ENCODE peak calls at places on chromosomes 6 and 20, in seven cellular contexts. D is AG09309, C is glutamatergic neuron, H is GM10248, I is prostate gland, Z is PC-3, R is osteocyte. Q is an unnamed sample.

GRCh38 chr6:137892271-137892708 is 25.2 kb downstream of the TNFAIP3 start:
- DNase-seq in D (peak; percentile 73), C (no peak), H (no peak), I (no peak), Z (no peak), R (no peak), Q (no peak)

GRCh38 chr6:71490876-71491275 is 202.3 kb downstream of the OGFRL1 start:
- DNase-seq in D (no peak), C (no peak), H (no peak), I (no peak), Z (no peak), R (no peak), Q (no peak)

GRCh38 chr6:100335999-100336398 is 128.7 kb downstream of the SIM1 start:
- DNase-seq in D (no peak), C (no peak), H (no peak), I (no peak), Z (no peak), R (no peak), Q (no peak)

GRCh38 chr6:105890521-105891244 is 195.5 kb upstream of the PRDM1 start:
- DNase-seq in D (no peak), C (no peak), H (no peak), I (no peak), Z (peak; percentile 53), R (no peak), Q (no peak)

GRCh38 chr6:13383280-13384163 is 55.2 kb upstream of the TBC1D7 start:
- DNase-seq in D (no peak), C (no peak), H (peak; percentile 67), I (peak; percentile 46), Z (peak; percentile 23), R (no peak), Q (peak; percentile 41)

GRCh38 chr6:36556281-36556680 is 9.0 kb upstream of the STK38 start:
- DNase-seq in D (no peak), C (no peak), H (no peak), I (no peak), Z (no peak), R (no peak), Q (no peak)

GRCh38 chr6:144896876-144897275 is 611.7 kb downstream of the UTRN start:
- DNase-seq in D (no peak), C (no peak), H (no peak), I (no peak), Z (no peak), R (no peak), Q (no peak)

GRCh38 chr6:170305772-170306323 is 710 bp upstream of the FAM120B start:
- DNase-seq in D (no peak), C (no peak), H (no peak), I (no peak), Z (no peak), R (no peak), Q (no peak)

GRCh38 chr6:75493400-75494064 is at the start of gene FILIP1:
- DNase-seq in D (no peak), C (no peak), H (no peak), I (no peak), Z (no peak), R (no peak), Q (no peak)

GRCh38 chr6:2030682-2031244 is 214.6 kb downstream of the GMDS start:
- DNase-seq in D (no peak), C (no peak), H (no peak), I (no peak), Z (no peak), R (no peak), Q (no peak)

GRCh38 chr6:105949939-105950582 is 136.1 kb upstream of the PRDM1 start:
- DNase-seq in D (no peak), C (no peak), H (no peak), I (no peak), Z (no peak), R (no peak), Q (no peak)

GRCh38 chr6:122789078-122789861 is at the start of gene SMPDL3A:
- DNase-seq in D (peak; percentile 55), C (peak; percentile 89), H (peak; percentile 58), I (peak; percentile 64), Z (peak; percentile 72), R (peak; percentile 88), Q (peak; percentile 38)

GRCh38 chr20:38671701-38672292 is 52.5 kb upstream of the SLC32A1 start:
- DNase-seq in D (no peak), C (no peak), H (no peak), I (no peak), Z (no peak), R (no peak), Q (no peak)

GRCh38 chr20:51382986-51383821 is 159.3 kb downstream of the NFATC2 start:
- DNase-seq in D (no peak), C (peak; percentile 29), H (no peak), I (peak; percentile 96), Z (peak; percentile 95), R (no peak), Q (no peak)

GRCh38 chr20:51382111-51382985 is 160.2 kb downstream of the NFATC2 start:
- DNase-seq in D (no peak), C (no peak), H (no peak), I (no peak), Z (no peak), R (no peak), Q (no peak)

GRCh38 chr20:51379601-51380341 is 162.7 kb downstream of the NFATC2 start:
- DNase-seq in D (no peak), C (no peak), H (no peak), I (no peak), Z (peak; percentile 22), R (no peak), Q (no peak)

GRCh38 chr20:51380401-51381385 is 161.8 kb downstream of the NFATC2 start:
- DNase-seq in D (no peak), C (no peak), H (no peak), I (no peak), Z (no peak), R (no peak), Q (no peak)

DNA sequence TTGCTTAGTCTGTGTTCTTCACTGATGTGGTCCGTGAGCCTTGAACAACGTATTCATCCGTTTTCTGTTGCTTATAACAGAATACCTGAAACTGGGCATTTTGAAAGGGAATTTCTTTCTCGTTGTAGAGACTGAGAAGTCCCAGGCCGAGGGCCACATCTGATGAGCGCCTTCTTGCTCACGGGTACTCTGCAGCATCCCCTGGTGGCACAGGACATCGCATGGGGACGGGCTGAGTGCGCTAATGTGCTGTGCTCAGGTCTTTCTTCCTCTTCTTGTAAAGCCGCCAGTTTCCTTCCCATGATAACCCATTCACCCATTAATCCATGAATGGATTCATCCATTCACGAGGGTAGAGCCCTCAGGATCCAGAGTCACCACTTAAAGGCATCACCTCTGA is 161.0 kb downstream of the NFATC2 start:
- DNase-seq in D (no peak), C (no peak), H (no peak), I (no peak), Z (no peak), R (no peak), Q (no peak)
- TF ChIP-seq CTCF in D (no peak), C (no peak), H (no peak), I (no peak), Z (peak; percentile 43), R (no peak), Q (no peak)

GRCh38 chr6:53103993-53104675 is 38.9 kb downstream of the FBXO9 start:
- DNase-seq in D (no peak), C (no peak), H (no peak), I (no peak), Z (peak; percentile 58), R (no peak), Q (no peak)
- TF ChIP-seq CTCF in D (peak; percentile 33), C (no peak), H (peak; percentile 13), I (no peak), Z (peak; percentile 84), R (peak; percentile 42), Q (peak; percentile 24)

GRCh38 chr6:28107506-28107905 is 16.9 kb upstream of the ZSCAN16 start:
- DNase-seq in D (no peak), C (no peak), H (no peak), I (no peak), Z (no peak), R (no peak), Q (no peak)

GRCh38 chr6:28104392-28105250 is 19.8 kb upstream of the ZSCAN16 start:
- DNase-seq in D (peak; percentile 16), C (peak; percentile 82), H (peak; percentile 92), I (peak; percentile 75), Z (peak; percentile 81), R (peak; percentile 90), Q (peak; percentile 90)

DNA sequence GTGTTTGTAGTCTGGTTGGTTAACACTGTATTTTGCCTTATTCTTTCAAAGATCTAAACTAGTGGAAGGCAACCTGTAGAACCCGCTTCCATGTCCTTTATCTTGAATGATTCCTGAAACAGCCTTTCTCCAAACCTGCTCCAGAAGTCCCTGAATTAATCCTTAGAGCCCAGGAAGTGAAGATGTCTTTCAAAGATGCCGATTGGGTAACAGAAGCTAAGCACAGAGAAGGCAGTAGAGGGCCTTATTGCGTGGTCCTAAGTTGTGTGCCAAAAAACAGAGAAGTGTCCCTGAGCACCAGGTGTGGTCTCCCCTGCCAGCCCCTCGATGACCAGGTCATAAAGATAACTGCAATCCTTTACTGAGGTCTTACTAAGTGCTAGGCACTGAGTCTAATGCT is 19.1 kb upstream of the ZSCAN16 start:
- DNase-seq in D (no peak), C (no peak), H (peak; percentile 29), I (no peak), Z (peak; percentile 34), R (no peak), Q (no peak)
- TF ChIP-seq CTCF in D (no peak), C (no peak), H (peak; percentile 13), I (no peak), Z (no peak), R (no peak), Q (no peak)

GRCh38 chr6:21586760-21587181 is 6.8 kb upstream of the SOX4 start:
- DNase-seq in D (no peak), C (no peak), H (no peak), I (peak; percentile 38), Z (no peak), R (no peak), Q (peak; percentile 2)

GRCh38 chr6:21588812-21589811 is 4.4 kb upstream of the SOX4 start:
- DNase-seq in D (no peak), C (peak; percentile 97), H (peak; percentile 79), I (peak; percentile 85), Z (peak; percentile 87), R (peak; percentile 95), Q (peak; percentile 87)

GRCh38 chr6:21587925-21588811 is 5.4 kb upstream of the SOX4 start:
- DNase-seq in D (no peak), C (peak; percentile 84), H (peak; percentile 53), I (peak; percentile 61), Z (peak; percentile 54), R (no peak), Q (peak; percentile 50)

GRCh38 chr6:21586300-21586699 is 7.3 kb upstream of the SOX4 start:
- DNase-seq in D (no peak), C (no peak), H (no peak), I (no peak), Z (no peak), R (no peak), Q (no peak)

DNA sequence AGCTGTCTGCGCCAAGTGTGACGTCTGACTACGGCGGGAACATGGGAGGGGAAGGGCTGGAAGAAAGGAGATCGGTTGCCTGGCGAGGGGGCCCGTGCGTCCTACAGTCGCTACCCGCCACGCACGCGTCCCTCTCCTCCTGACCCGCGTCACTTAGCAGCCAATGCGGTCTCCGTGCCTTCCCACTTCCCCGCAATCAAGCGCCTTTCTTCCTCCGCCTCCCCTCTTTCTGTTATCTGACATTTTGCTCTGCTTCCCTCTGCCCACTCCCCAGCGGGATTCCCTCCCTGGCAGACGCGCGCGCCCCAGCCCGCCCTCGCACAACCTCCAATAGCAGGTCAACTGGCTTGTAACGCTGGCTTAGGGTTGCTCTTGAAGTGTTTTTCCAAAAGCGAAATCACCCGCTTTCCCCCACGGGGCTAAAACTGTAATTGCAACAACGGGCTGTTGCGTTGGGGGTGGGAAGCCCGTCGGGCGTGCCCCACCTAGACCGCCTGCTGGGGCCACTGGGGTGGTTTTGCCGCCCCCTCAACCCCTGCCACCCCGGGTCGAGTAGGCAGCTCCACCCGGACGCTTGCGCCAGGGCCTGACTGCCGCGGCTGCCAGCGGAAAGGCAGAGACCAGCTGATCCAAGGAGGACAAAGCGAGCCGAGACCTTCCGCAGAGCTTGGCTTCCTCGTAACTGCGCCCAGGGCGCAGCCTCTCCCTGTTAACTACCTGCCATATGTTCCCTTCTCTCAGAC is 6.2 kb upstream of the SOX4 start:
- DNase-seq in D (no peak), C (peak; percentile 79), H (peak; percentile 40), I (peak; percentile 56), Z (peak; percentile 69), R (no peak), Q (peak; percentile 46)
- TF ChIP-seq CTCF in D (peak; percentile 38), C (peak; percentile 41), H (no peak), I (no peak), Z (no peak), R (peak; percentile 37), Q (peak; percentile 33)